ENCODE peak calls at places on chromosomes 13 and 19, in eight cellular contexts. I is Panc1, W is HepG2, F is upper lobe of left lung, Y is GM23338, Q is HCT116, H is GM12878, A is K562. S is an unnamed sample.

GRCh38 chr19:46147166-46147740 is 785 bp upstream of the IGFL2 start:
- ATAC-seq in F (no peak), A (no peak), Y (no peak), Q (no peak), I (no peak), W (no peak), H (no peak), S (no peak)

GRCh38 chr19:45110811-45111210 is 17.8 kb downstream of the PPP1R37 start:
- ATAC-seq in A (peak; percentile 50), H (peak; percentile 65), F (no peak), Y (no peak), W (no peak), Q (no peak), I (no peak), S (no peak)

GRCh38 chr13:105159794-105160193 is 1375.7 kb downstream of the EFNB2 start:
- ATAC-seq in Y (no peak), W (no peak), F (no peak), I (no peak), Q (no peak), A (no peak), H (no peak), S (no peak)

GRCh38 chr13:65943024-65943423 is 1287.1 kb downstream of the PCDH9 start:
- ATAC-seq in I (no peak), Q (no peak), A (no peak), W (no peak), F (no peak), H (no peak), Y (no peak), S (peak; percentile 71)

GRCh38 chr19:57706346-57706745 is 2.7 kb downstream of the ZNF154 start:
- ATAC-seq in F (no peak), H (no peak), W (no peak), I (no peak), Q (no peak), Y (no peak), A (no peak), S (no peak)

GRCh38 chr13:101258509-101258908 is 157.8 kb downstream of the NALCN start:
- ATAC-seq in I (no peak), W (no peak), Y (no peak), H (no peak), A (no peak), F (no peak), Q (peak; percentile 40), S (no peak)

GRCh38 chr13:112747256-112747655 is 57.4 kb downstream of the ATP11A start:
- ATAC-seq in W (no peak), A (no peak), H (no peak), Q (no peak), F (peak; percentile 34), I (no peak), Y (no peak), S (no peak)

GRCh38 chr13:27607125-27607524 is 13.2 kb downstream of the LNX2 start:
- ATAC-seq in W (peak; percentile 32), A (no peak), Y (no peak), I (no peak), Q (peak; percentile 58), F (peak; percentile 51), H (no peak), S (no peak)

GRCh38 chr13:37138169-37138568 is 32.7 kb upstream of the CSNK1A1L start:
- ATAC-seq in W (peak; percentile 89), Q (peak; percentile 65), I (no peak), F (no peak), Y (peak; percentile 77), H (no peak), A (peak; percentile 70), S (no peak)

GRCh38 chr19:7311911-7312310 is 17.7 kb upstream of the INSR start:
- ATAC-seq in I (no peak), Q (no peak), W (no peak), H (no peak), F (no peak), A (no peak), Y (no peak), S (no peak)

GRCh38 chr19:37980419-37980975 is 73.5 kb downstream of the SIPA1L3 start:
- ATAC-seq in Q (no peak), A (no peak), W (no peak), I (no peak), H (no peak), Y (no peak), F (peak; percentile 75), S (no peak)

GRCh38 chr13:100497394-100497793 is 91.2 kb downstream of the GGACT start:
- ATAC-seq in W (no peak), I (no peak), Q (no peak), H (no peak), F (no peak), A (no peak), Y (no peak), S (no peak)

GRCh38 chr13:27014406-27015359 is 156.9 kb downstream of the USP12 start:
- ATAC-seq in F (no peak), W (no peak), Q (no peak), H (no peak), I (peak; percentile 32), Y (peak; percentile 67), A (peak; percentile 47), S (no peak)

GRCh38 chr19:45290381-45290931 is 32.2 kb downstream of the CKM start:
- ATAC-seq in F (no peak), W (peak; percentile 70), Y (no peak), Q (no peak), I (no peak), H (no peak), A (peak; percentile 42), S (no peak)

GRCh38 chr19:46481947-46482346 is 10.6 kb upstream of the PNMA8A start:
- ATAC-seq in A (no peak), F (peak; percentile 80), W (no peak), Q (no peak), Y (no peak), I (no peak), H (no peak), S (peak; percentile 40)

GRCh38 chr13:113398963-113399754 is 35.2 kb upstream of the GRTP1 start:
- ATAC-seq in H (no peak), Y (peak; percentile 13), A (no peak), F (no peak), I (peak; percentile 47), Q (no peak), W (peak; percentile 3), S (no peak)

GRCh38 chr19:3710265-3710812 is 2.2 kb downstream of the TJP3 start:
- ATAC-seq in A (peak; percentile 84), H (peak; percentile 52), I (peak; percentile 36), Y (peak; percentile 68), F (peak; percentile 87), W (peak; percentile 76), Q (peak; percentile 70), S (peak; percentile 71)
- TF ChIP-seq POLR2AphosphoS5 in A (no peak), H (no peak), I (no peak), Y (no peak), F (peak; percentile 52), W (no peak), Q (peak; percentile 58), S (no peak)

GRCh38 chr19:17540174-17540573 is 15.3 kb upstream of the COLGALT1 start:
- ATAC-seq in I (no peak), A (no peak), W (no peak), H (no peak), F (no peak), Y (peak; percentile 3), Q (no peak), S (no peak)

GRCh38 chr19:17542042-17542441 is 13.4 kb upstream of the COLGALT1 start:
- ATAC-seq in Q (no peak), W (no peak), Y (no peak), A (no peak), I (no peak), H (no peak), F (no peak), S (no peak)

GRCh38 chr19:17538684-17539287 is 16.7 kb upstream of the COLGALT1 start:
- ATAC-seq in H (peak; percentile 67), W (peak; percentile 56), Y (peak; percentile 40), I (peak; percentile 54), F (no peak), Q (peak; percentile 0), A (peak; percentile 16), S (no peak)

GRCh38 chr19:17541184-17541759 is 14.2 kb upstream of the COLGALT1 start:
- ATAC-seq in Y (no peak), W (no peak), Q (no peak), F (no peak), A (no peak), I (no peak), H (no peak), S (no peak)

DNA sequence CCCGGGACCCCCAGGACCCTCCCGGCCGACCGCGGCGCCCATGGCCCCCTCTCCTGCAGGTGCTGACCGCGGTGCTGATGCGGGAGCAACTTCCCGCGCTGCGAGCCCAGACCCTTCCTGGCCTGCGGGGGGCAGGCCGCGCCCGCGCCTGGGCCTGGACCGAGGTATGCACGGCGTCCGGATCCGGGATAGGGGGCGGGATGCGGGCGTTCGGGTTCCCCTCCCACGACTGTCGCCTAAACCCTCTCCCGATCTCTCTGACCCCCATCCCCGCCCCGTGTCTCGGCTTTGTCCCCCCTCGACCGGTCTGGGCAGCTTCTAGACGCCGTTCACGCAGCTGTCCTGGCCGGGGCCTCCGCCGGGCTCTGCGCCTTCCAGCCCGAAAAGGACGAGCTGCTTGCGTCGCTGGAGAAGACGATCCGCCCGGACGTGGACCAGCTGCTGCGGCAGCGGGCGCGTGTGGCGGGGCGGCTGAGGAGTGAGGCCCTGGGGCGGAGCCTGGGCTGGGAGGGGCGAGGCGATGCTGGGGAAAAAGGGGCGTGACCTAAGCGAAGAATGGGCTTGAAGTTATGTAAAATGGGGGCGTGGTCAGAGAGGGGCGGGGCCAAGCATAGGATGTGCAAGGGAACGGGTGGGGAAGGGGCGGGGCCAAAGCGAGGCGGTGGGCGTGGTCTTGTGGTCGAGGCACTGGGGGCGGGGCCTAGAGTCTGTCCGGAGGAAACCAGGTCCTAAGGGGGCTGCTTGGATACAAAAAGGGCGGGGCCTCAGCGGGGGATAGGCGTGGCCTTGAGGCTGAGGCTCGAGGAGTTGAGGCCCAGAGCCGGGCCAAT is 15.9 kb upstream of the COLGALT1 start:
- ATAC-seq in W (peak; percentile 86), A (peak; percentile 98), Y (peak; percentile 89), I (peak; percentile 92), Q (peak; percentile 91), F (peak; percentile 96), H (peak; percentile 92), S (peak; percentile 90)
- TF ChIP-seq POLR2AphosphoS5 in W (no peak), A (no peak), Y (peak; percentile 75), I (no peak), Q (peak; percentile 70), F (peak; percentile 46), H (no peak), S (peak; percentile 27)

DNA sequence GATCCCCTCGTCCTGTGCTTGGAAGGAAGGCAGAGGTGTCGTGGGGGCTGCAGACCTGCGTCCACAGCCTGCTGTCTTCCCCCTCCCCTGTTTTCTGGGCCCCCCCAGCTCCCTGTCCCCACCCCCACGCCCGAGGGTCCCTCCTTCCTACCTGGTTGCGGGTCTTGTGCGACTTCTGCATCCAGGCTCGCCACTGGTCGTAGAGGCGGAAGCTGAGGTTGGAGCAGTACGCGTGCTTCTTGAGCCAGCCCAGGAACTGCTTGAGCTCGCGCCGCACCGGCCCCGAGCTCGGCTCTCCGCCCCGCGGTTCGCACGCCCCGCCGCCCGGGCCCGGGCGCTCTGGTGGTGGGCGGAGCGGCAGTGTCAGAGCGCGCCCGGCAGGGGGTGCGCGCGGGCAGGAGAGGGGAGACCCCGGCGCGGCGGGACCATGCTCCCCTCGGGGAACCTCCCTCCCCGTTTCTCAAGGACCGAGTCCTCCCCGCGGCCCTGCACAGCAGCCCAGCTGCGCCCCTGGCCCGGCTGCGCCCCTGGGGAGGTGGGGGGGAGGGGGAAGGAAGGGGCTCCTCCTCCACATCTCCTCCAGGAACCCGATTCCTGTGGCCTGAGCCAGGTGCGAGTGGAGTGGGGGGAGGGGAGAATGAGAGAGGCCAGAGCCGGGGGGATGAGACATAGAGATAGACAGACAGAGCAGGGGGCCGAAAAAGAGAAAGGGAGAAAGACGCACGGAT is 5.7 kb downstream of the REX1BD start:
- ATAC-seq in F (peak; percentile 89), Y (peak; percentile 46), A (peak; percentile 66), Q (peak; percentile 42), I (peak; percentile 48), W (no peak), H (peak; percentile 81), S (peak; percentile 85)
- TF ChIP-seq POLR2AphosphoS5 in F (no peak), Y (peak; percentile 30), A (no peak), Q (peak; percentile 26), I (peak; percentile 9), W (no peak), H (no peak), S (no peak)

GRCh38 chr13:64459778-64460177 is 2770.4 kb downstream of the PCDH9 start:
- ATAC-seq in F (no peak), Y (no peak), W (no peak), H (no peak), Q (no peak), I (no peak), A (no peak), S (no peak)
- TF ChIP-seq POLR2AphosphoS5 in F (no peak), Y (no peak), W (no peak), H (no peak), Q (no peak), I (no peak), A (no peak), S (no peak)

S was measured in gastroesophageal sphincter.